ENCODE peak calls at places on chromosomes 13 and 19, in four cellular contexts. I is stimulated activated CD4-positive, alpha-beta T cell treated with anti-CD3 and anti-CD28 coated beads, Interleukin-12 subunit alpha, Interleukin-12 subunit beta, amount 100 ng/mL, for 48 hours; F is nucleus accumbens; K is sciatic nerve. P is an unnamed sample.
A peak's percentile ranks its signal among the peaks of the same experiment; 100 is the strongest.

GRCh38 chr19:13842294-13843103 is 34.4 kb upstream of the NANOS3 start:
- DNase-seq in K (peak; percentile 93), F (peak; percentile 45), I (peak; percentile 67), P (peak; percentile 85)

GRCh38 chr19:30696514-30696913 is 324.3 kb downstream of the ZNF536 start:
- DNase-seq in I (no peak), K (no peak), F (no peak), P (no peak)

GRCh38 chr19:54448037-54448773 is 794 bp upstream of the LENG8 start:
- DNase-seq in K (no peak), I (peak; percentile 32), F (no peak), P (peak; percentile 60)

GRCh38 chr19:33390908-33391630 is 17.6 kb downstream of the CEBPG start:
- DNase-seq in K (peak; percentile 63), I (no peak), F (no peak), P (no peak)

GRCh38 chr19:41705393-41706174 is 2.8 kb upstream of the CEACAM5 start:
- DNase-seq in I (peak; percentile 19), F (no peak), K (peak; percentile 56), P (peak; percentile 59)

GRCh38 chr19:3039641-3040077 is 10.6 kb upstream of the TLE2 start:
- DNase-seq in F (peak; percentile 23), K (no peak), I (no peak), P (no peak)

GRCh38 chr19:13020002-13020414 is 24.7 kb downstream of the NFIX start:
- DNase-seq in K (no peak), F (no peak), I (no peak), P (no peak)

GRCh38 chr13:81487151-81487550 is 1146.2 kb upstream of the SPRY2 start:
- DNase-seq in I (no peak), K (no peak), F (no peak), P (peak; percentile 22)

GRCh38 chr13:30000373-30000770 is 150.0 kb upstream of the UBL3 start:
- DNase-seq in F (no peak), K (no peak), I (no peak), P (peak; percentile 63)

GRCh38 chr19:40200352-40201099 is 9.3 kb downstream of the MAP3K10 start:
- DNase-seq in K (no peak), F (no peak), I (no peak), P (no peak)

P was measured in colonic mucosa.